ENCODE peak calls at places on chromosomes 7 and 10, in nine cellular contexts. Q, B, I, M, H, E, U, K and C are unnamed samples.
A peak's percentile ranks its signal among the peaks of the same experiment; 100 is the strongest.

GRCh38 chr10:33267708-33268107 is 66.8 kb downstream of the NRP1 start:
- DNase-seq in K (no peak), B (no peak), E (no peak), U (no peak), H (no peak), I (no peak), M (no peak), Q (no peak), C (no peak)

GRCh38 chr7:20114463-20114862 is 102.7 kb downstream of the MACC1 start:
- DNase-seq in U (no peak), H (peak; percentile 22), M (no peak), Q (no peak), B (no peak), I (no peak), K (peak; percentile 4), E (peak; percentile 16), C (peak; percentile 10)

GRCh38 chr10:51029172-51029641 is 45.1 kb upstream of the PRKG1 start:
- DNase-seq in H (peak; percentile 58), K (no peak), U (no peak), B (no peak), E (no peak), I (no peak), Q (no peak), M (no peak), C (no peak)

GRCh38 chr7:42074079-42074478 is 162.9 kb downstream of the GLI3 start:
- DNase-seq in M (no peak), Q (no peak), U (no peak), I (no peak), H (no peak), E (no peak), K (no peak), B (no peak), C (no peak)

GRCh38 chr10:490891-491571 is 198.4 kb downstream of the DIP2C start:
- DNase-seq in K (no peak), M (peak; percentile 67), E (peak; percentile 59), B (no peak), H (peak; percentile 79), U (peak; percentile 47), I (peak; percentile 61), Q (peak; percentile 77), C (peak; percentile 54)

GRCh38 chr7:157004839-157005455 is 5.5 kb downstream of the MNX1 start:
- DNase-seq in B (no peak), I (no peak), M (no peak), E (no peak), Q (no peak), H (no peak), K (no peak), U (no peak), C (no peak)

GRCh38 chr7:3695602-3696001 is 394.6 kb downstream of the SDK1 start:
- DNase-seq in H (no peak), M (no peak), B (no peak), E (no peak), I (no peak), K (peak; percentile 16), U (peak; percentile 9), Q (no peak), C (no peak)

GRCh38 chr7:157412021-157412443 is 75.2 kb downstream of the DNAJB6 start:
- DNase-seq in E (no peak), I (peak; percentile 50), M (no peak), H (peak; percentile 89), B (peak; percentile 80), K (no peak), U (peak; percentile 80), Q (no peak), C (peak; percentile 83)

GRCh38 chr7:129607471-129608120 is 3.9 kb upstream of the NRF1 start:
- DNase-seq in K (peak; percentile 63), M (no peak), Q (no peak), E (no peak), H (peak; percentile 64), I (no peak), B (peak; percentile 23), U (peak; percentile 62), C (no peak)

GRCh38 chr7:16791895-16792294 is 12.9 kb downstream of the AGR2 start:
- DNase-seq in U (no peak), H (no peak), Q (no peak), M (no peak), I (no peak), E (peak; percentile 27), B (no peak), K (no peak), C (no peak)

GRCh38 chr7:5743803-5744202 is 37.7 kb downstream of the RNF216 start:
- DNase-seq in U (no peak), E (no peak), Q (no peak), M (no peak), H (no peak), I (no peak), B (no peak), K (no peak), C (no peak)

GRCh38 chr7:90625562-90625961 is 29.4 kb downstream of the CDK14 start:
- DNase-seq in E (peak; percentile 44), I (no peak), H (peak; percentile 71), K (no peak), Q (peak; percentile 23), B (peak; percentile 47), U (peak; percentile 71), M (no peak), C (peak; percentile 35)

GRCh38 chr10:60270426-60270825 is 119.2 kb downstream of the ANK3 start:
- DNase-seq in B (peak; percentile 64), K (no peak), E (no peak), I (no peak), U (no peak), M (no peak), Q (no peak), H (peak; percentile 56), C (no peak)

GRCh38 chr7:83614112-83614511 is 34.8 kb downstream of the SEMA3E start:
- DNase-seq in E (no peak), H (no peak), U (peak; percentile 13), B (peak; percentile 3), Q (no peak), I (no peak), K (peak; percentile 28), M (no peak), C (no peak)

GRCh38 chr10:23051278-23051677 is 44.1 kb upstream of the MSRB2 start:
- DNase-seq in E (no peak), U (no peak), I (no peak), Q (no peak), B (no peak), H (no peak), K (no peak), M (no peak), C (no peak)

GRCh38 chr10:23048191-23048590 is 47.2 kb upstream of the MSRB2 start:
- DNase-seq in K (no peak), U (no peak), E (no peak), Q (no peak), I (no peak), H (no peak), M (no peak), B (no peak), C (no peak)

GRCh38 chr10:23046032-23046431 is 49.3 kb upstream of the MSRB2 start:
- DNase-seq in I (no peak), E (no peak), U (no peak), H (no peak), B (no peak), Q (no peak), K (no peak), M (no peak), C (no peak)

GRCh38 chr10:23051855-23052309 is 43.5 kb upstream of the MSRB2 start:
- DNase-seq in H (no peak), I (no peak), U (no peak), M (no peak), E (no peak), K (no peak), B (no peak), Q (no peak), C (no peak)

DNA sequence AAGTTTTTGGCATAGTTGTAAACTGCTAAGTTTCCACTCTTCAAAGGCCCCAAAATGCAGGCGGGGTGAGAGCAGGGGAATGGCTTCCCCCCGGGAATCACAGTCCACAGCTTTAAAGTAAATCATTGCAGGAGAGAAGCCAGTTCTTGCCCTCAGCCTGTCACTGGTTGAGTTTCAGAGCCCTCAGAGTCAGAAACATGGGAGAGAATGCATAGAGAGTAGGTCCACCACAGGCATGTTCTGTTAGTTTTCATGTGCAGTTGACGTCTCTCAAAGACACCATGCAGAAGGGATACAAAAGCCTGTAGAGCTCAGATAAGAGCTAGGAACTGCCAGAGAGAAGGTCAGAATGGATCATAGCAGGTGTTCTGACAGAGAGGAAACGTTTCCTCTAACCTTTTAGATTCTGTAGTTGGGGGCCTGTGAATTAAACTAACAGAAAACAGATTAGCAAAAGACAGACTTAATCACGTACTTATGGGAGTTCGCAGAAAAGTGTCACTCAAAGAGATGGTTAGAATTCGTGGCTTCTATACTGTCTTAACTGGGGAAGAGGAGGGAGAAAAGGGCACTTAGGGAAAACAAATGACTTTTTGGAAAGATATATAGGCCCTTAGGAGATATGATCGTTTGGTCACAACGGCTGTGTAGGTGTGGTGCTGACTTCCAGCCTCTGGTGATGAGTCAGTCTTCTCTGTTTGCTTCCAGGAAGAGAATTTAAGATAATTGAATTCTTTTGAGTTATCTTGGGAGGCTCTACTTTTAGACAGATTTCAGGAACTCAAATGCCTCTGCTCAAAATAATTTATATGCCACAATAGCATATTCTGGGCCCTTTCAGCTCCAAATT is 48.0 kb upstream of the MSRB2 start:
- DNase-seq in U (peak; percentile 12), B (no peak), E (no peak), K (peak; percentile 15), Q (no peak), H (peak; percentile 12), M (no peak), I (no peak), C (no peak)
- TF ChIP-seq CTCF in U (no peak), B (no peak), E (no peak), K (no peak), Q (no peak), H (no peak), M (no peak), I (no peak), C (no peak)

DNA sequence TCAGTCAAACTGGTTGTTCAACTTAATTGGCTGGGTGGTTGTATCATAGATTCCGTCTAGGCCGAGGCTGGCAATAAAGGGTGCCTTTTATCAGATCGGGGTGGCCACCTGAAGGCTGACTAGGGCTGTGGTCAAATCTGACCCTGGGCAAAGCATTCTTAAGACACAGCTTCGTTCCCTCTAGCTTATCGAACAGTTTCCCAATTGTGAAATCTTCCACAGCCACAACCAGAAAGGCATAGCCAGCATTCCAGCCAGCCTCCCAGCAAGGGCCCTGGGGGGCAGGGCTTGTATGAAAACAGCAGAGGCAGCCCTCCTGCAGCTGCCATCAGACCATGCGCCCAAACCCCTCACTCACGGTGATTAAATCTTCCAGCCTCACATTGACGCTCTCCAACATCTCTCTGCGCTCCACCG is 42.5 kb upstream of the TMEM213 start:
- DNase-seq in Q (no peak), B (peak; percentile 15), E (no peak), U (peak; percentile 23), K (no peak), M (no peak), I (no peak), H (no peak), C (no peak)
- H3K4me3 ChIP-seq in Q (no peak overlapping the region), B (no peak overlapping the region), E (no peak overlapping the region), U (no peak overlapping the region), K (no peak overlapping the region), M (no peak overlapping the region), I (no peak overlapping the region), H (no peak overlapping the region), C (no peak overlapping the region)

GRCh38 chr10:79272353-79272752 is 74.9 kb upstream of the PPIF start:
- DNase-seq in E (no peak), M (no peak), U (no peak), I (no peak), H (no peak), K (no peak), B (no peak), Q (no peak), C (no peak)
- TF ChIP-seq CTCF in E (no peak), M (no peak), U (no peak), I (no peak), H (no peak), K (no peak), B (no peak), Q (no peak), C (no peak)

GRCh38 chr10:21919117-21919516 is 84.4 kb downstream of the DNAJC1 start:
- DNase-seq in B (no peak), M (no peak), E (no peak), K (no peak), U (peak; percentile 28), H (no peak), I (no peak), Q (no peak), C (no peak)
- H3K4me3 ChIP-seq in B (no peak overlapping the region), M (no peak overlapping the region), E (no peak overlapping the region), K (no peak overlapping the region), U (no peak overlapping the region), H (no peak overlapping the region), I (no peak overlapping the region), Q (no peak overlapping the region), C (no peak overlapping the region)